ENCODE peak calls at places on chromosomes 3 and 15, in six cellular contexts. I, C, B, R, Q and W are unnamed samples.

GRCh38 chr3:44825264-44825925 is 36.3 kb upstream of the TMEM42 start:
- DNase-seq in I (peak; percentile 69), C (peak; percentile 85), Q (no peak), B (no peak), R (no peak), W (no peak)

GRCh38 chr3:193333229-193333628 is 45.3 kb downstream of the ATP13A5 start:
- DNase-seq in R (no peak), Q (no peak), C (no peak), I (no peak), B (no peak), W (no peak)

GRCh38 chr15:25886498-25887140 is 23.5 kb upstream of the ATP10A start:
- DNase-seq in C (no peak), R (no peak), B (no peak), Q (no peak), I (no peak), W (no peak)

GRCh38 chr3:32076566-32076965 is 29.9 kb upstream of the GPD1L start:
- DNase-seq in C (no peak), R (peak; percentile 31), B (no peak), Q (no peak), I (no peak), W (no peak)

GRCh38 chr15:27592036-27592725 is 506.9 kb downstream of the OCA2 start:
- DNase-seq in I (no peak), R (no peak), Q (no peak), C (no peak), B (no peak), W (no peak)

GRCh38 chr15:42275780-42276395 is 2.7 kb upstream of the TMEM87A start:
- DNase-seq in B (no peak), I (no peak), R (no peak), C (no peak), Q (no peak), W (no peak)

GRCh38 chr3:73101916-73102315 is 40.5 kb downstream of the EBLN2 start:
- DNase-seq in B (no peak), C (no peak), Q (no peak), I (no peak), R (no peak), W (no peak)

GRCh38 chr15:60673918-60674558 is 195.1 kb upstream of the ICE2 start:
- DNase-seq in I (peak; percentile 96), R (no peak), B (no peak), Q (peak; percentile 36), C (peak; percentile 96), W (no peak)

GRCh38 chr15:41827290-41827879 is 507 bp upstream of the JMJD7 start:
- DNase-seq in B (peak; percentile 68), Q (peak; percentile 94), I (no peak), R (peak; percentile 80), C (no peak), W (peak; percentile 24)

GRCh38 chr3:95341314-95341713 is 1278.5 kb downstream of the NSUN3 start:
- DNase-seq in I (no peak), R (no peak), B (no peak), Q (no peak), C (no peak), W (no peak)

GRCh38 chr15:70936326-70936725 is 43.7 kb downstream of the LRRC49 start:
- DNase-seq in I (no peak), R (no peak), B (no peak), C (peak; percentile 21), Q (no peak), W (no peak)

GRCh38 chr15:41997845-41998244 is 23.0 kb downstream of the PLA2G4E start:
- DNase-seq in R (no peak), I (no peak), B (no peak), C (no peak), Q (no peak), W (no peak)

GRCh38 chr15:91055548-91056331 is 33.3 kb upstream of the VPS33B start:
- DNase-seq in C (peak; percentile 55), R (peak; percentile 72), Q (peak; percentile 38), B (peak; percentile 79), I (peak; percentile 58), W (peak; percentile 67)

GRCh38 chr3:129723558-129724324 is 117.3 kb upstream of the PLXND1 start:
- DNase-seq in Q (no peak), R (no peak), I (peak; percentile 69), C (peak; percentile 89), B (no peak), W (no peak)

DNA sequence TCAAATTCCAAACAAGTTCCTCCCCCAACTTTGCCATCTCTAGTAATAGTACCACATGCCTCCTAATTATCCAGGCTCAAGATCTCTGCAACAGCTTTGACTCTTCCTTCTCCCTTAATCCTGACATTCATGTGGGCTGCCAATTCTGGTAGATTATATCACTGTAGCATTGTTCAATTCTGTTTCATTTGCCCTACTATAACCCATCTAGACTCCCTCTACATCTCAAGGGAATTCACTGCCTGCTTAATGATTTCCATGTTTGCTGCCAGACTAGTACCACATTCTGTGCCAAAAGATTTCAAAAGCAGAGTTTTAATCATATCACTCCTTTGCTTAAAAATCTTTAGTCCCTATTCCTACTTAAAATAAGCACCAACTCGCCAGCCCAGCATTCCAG is 34.6 kb upstream of the PPIB start:
- DNase-seq in I (no peak), Q (no peak), R (no peak), B (no peak), C (no peak), W (no peak)
- H2BK5ac ChIP-seq in I (no peak overlapping the region), Q (no peak overlapping the region), R (no peak overlapping the region), B (no peak overlapping the region), C (no peak overlapping the region), W (no peak overlapping the region)

GRCh38 chr3:8854656-8855055 is 85.2 kb upstream of the OXTR start:
- DNase-seq in R (no peak), Q (no peak), C (peak; percentile 65), B (no peak), I (no peak), W (no peak)
- H4K91ac ChIP-seq in R (no peak overlapping the region), Q (peak overlapping the region; percentile 63), C (peak overlapping the region; percentile 55), B (no peak overlapping the region), I (no peak overlapping the region), W (no peak overlapping the region)

GRCh38 chr3:111593666-111594065 is 1.5 kb downstream of the ZBED2 start:
- DNase-seq in R (no peak), Q (no peak), B (no peak), I (no peak), C (no peak), W (no peak)

GRCh38 chr3:111594205-111594604 is 941 bp downstream of the ZBED2 start:
- DNase-seq in B (no peak), I (peak; percentile 37), Q (peak; percentile 30), C (peak; percentile 91), R (no peak), W (no peak)

GRCh38 chr3:111596328-111596727 is 1.2 kb upstream of the ZBED2 start:
- DNase-seq in Q (no peak), R (no peak), B (no peak), C (peak; percentile 13), I (no peak), W (no peak)

GRCh38 chr3:111595239-111595638 is at the start of gene ZBED2:
- DNase-seq in Q (no peak), I (no peak), B (no peak), R (no peak), C (no peak), W (no peak)

DNA sequence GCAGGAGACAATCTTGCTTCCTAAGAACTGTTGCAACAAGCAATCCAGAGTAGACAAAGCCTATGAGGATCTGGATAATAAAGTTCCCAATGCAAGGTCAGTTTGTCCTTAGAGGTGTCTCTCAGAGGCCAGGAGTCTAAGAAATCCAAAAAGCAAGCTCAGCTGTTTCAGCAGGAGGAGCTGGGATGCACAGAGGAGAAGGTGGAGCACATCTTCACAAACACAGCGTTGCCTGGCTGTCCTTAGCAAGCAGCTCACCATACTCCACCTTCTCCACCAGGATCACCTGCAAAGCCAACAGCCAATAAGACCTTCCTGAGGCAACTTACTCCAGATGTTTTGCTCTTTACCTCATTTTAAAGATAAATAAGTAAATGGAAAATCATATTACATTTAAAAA is 365 bp downstream of the ZBED2 start:
- DNase-seq in R (no peak), B (no peak), Q (no peak), I (no peak), C (no peak), W (no peak)
- H3K27ac ChIP-seq in R (no peak overlapping the region), B (no peak overlapping the region), Q (peak overlapping the region; percentile 28), I (peak overlapping the region; percentile 99), C (peak overlapping the region; percentile 47), W (no peak overlapping the region)

DNA sequence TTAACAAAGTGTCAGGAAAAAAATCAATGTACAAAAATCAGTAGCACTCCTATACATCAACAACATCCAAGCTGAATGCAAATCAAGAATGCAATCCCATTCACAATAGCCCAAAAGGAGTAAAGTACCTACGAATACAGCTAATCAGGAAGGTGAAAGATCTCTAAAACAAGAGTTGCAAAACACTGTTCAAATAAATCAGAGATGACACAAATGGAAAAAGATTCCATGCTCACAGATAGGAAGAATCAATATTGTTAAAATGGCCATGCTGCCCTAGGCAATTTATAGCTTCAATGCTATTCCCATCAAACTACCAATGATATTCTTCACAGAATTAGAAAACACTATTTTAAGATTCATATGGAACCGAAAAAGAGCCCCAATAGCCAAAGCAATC is 223.7 kb upstream of the CD96 start:
- DNase-seq in Q (no peak), I (no peak), C (no peak), B (no peak), R (no peak), W (no peak)
- H2BK5ac ChIP-seq in Q (no peak overlapping the region), I (no peak overlapping the region), C (no peak overlapping the region), B (no peak overlapping the region), R (no peak overlapping the region), W (no peak overlapping the region)